ENCODE peak calls at places on chromosomes 11 and 22, in six cellular contexts. T is HCT116; P is CD8-positive, alpha-beta memory T cell; K is GM06990; U is tibial nerve; L is thoracic aorta. N is an unnamed sample. For H3K27me3, the result is how much of the 10 kb centered on the place peaks cover.

GRCh38 chr22:48867891-48868290 is 959.8 kb downstream of the BRD1 start:
- DNase-seq in T (no peak), P (no peak), K (no peak), U (no peak), L (no peak), N (no peak)

GRCh38 chr22:26481694-26482093 is 1.9 kb downstream of the HPS4 start:
- DNase-seq in T (no peak), P (no peak), K (no peak), U (no peak), L (no peak), N (no peak)

GRCh38 chr11:23233075-23233474 is 372.8 kb upstream of the CCDC179 start:
- DNase-seq in T (no peak), P (no peak), K (no peak), U (no peak), L (no peak), N (no peak)

GRCh38 chr22:49672013-49672516 is 155.6 kb downstream of the BRD1 start:
- DNase-seq in T (no peak), P (no peak), K (no peak), U (no peak), L (no peak), N (no peak)

GRCh38 chr11:16956538-16957153 is 57.6 kb downstream of the PLEKHA7 start:
- DNase-seq in T (peak), P (no peak), K (no peak), U (no peak), L (no peak), N (no peak)

GRCh38 chr11:120343429-120343828 is 7.2 kb downstream of the ARHGEF12 start:
- DNase-seq in T (no peak), P (no peak), K (peak), U (no peak), L (no peak), N (no peak)

GRCh38 chr22:23777776-23778575 is 5.3 kb downstream of the MMP11 start:
- DNase-seq in T (no peak), P (no peak), K (no peak), U (no peak), L (no peak), N (no peak)

GRCh38 chr11:71428861-71429435 is 19.2 kb downstream of the DHCR7 start:
- DNase-seq in T (no peak), P (no peak), K (no peak), U (no peak), L (no peak), N (no peak)

GRCh38 chr11:2899080-2899783 is 13.7 kb upstream of the CDKN1C start:
- DNase-seq in T (no peak), P (no peak), K (no peak), U (no peak), L (no peak), N (no peak)

GRCh38 chr22:31776231-31776630 is 22.4 kb downstream of the DEPDC5 start:
- DNase-seq in T (no peak), P (no peak), K (no peak), U (no peak), L (no peak), N (no peak)

GRCh38 chr11:57353461-57354251 is 15.5 kb downstream of the P2RX3 start:
- DNase-seq in T (no peak), P (no peak), K (no peak), U (no peak), L (no peak), N (no peak)

GRCh38 chr11:65958306-65958705 is 3.2 kb upstream of the SART1 start:
- DNase-seq in T (no peak), P (no peak), K (no peak), U (no peak), L (no peak), N (no peak)

GRCh38 chr11:35006389-35007128 is 90.1 kb downstream of the PDHX start:
- DNase-seq in T (no peak), P (no peak), K (peak), U (no peak), L (no peak), N (peak)

GRCh38 chr11:73149105-73149504 is 7.0 kb upstream of the FCHSD2 start:
- DNase-seq in T (no peak), P (no peak), K (no peak), U (no peak), L (no peak), N (no peak)

GRCh38 chr11:118998822-118999221 is 884 bp downstream of the CENATAC start:
- DNase-seq in T (peak), P (no peak), K (no peak), U (no peak), L (no peak), N (no peak)

GRCh38 chr22:44753189-44754042 is 1.0 kb downstream of the ARHGAP8 start:
- DNase-seq in T (no peak), P (no peak), K (no peak), U (no peak), L (no peak), N (no peak)

GRCh38 chr22:44314425-44315067 is 1.8 kb upstream of the SHISAL1 start:
- DNase-seq in T (no peak), P (no peak), K (no peak), U (no peak), L (no peak), N (no peak)

GRCh38 chr11:67160872-67161783 is 42.1 kb downstream of the KDM2A start:
- DNase-seq in T (no peak), P (no peak), K (peak), U (no peak), L (no peak), N (no peak)

GRCh38 chr11:120212259-120212888 is 1.5 kb downstream of the OAF start:
- DNase-seq in T (no peak), P (no peak), K (no peak), U (no peak), L (no peak), N (no peak)

GRCh38 chr11:123434262-123434661 is 4.2 kb downstream of the GRAMD1B start:
- DNase-seq in T (peak), P (no peak), K (no peak), U (no peak), L (no peak), N (no peak)

GRCh38 chr11:73177380-73178091 is 35.4 kb upstream of the FCHSD2 start:
- DNase-seq in T (no peak), P (no peak), K (no peak), U (no peak), L (peak), N (no peak)

GRCh38 chr11:65032216-65032615 is 5.0 kb downstream of the SNX15 start:
- DNase-seq in T (no peak), P (no peak), K (no peak), U (no peak), L (no peak), N (no peak)

GRCh38 chr11:111019931-111020381 is 225.6 kb upstream of the POU2AF2 start:
- DNase-seq in T (no peak), P (no peak), K (no peak), U (no peak), L (no peak), N (no peak)

GRCh38 chr11:110093407-110094297 is 460 bp downstream of the ZC3H12C start:
- DNase-seq in T (peak), P (no peak), K (peak), U (peak), L (no peak), N (no peak)

GRCh38 chr11:782264-783174 is 5.2 kb upstream of the GATD1 start:
- DNase-seq in T (no peak), P (no peak), K (no peak), U (no peak), L (no peak), N (no peak)

GRCh38 chr22:50245214-50246072 is 620 bp upstream of the TUBGCP6 start:
- DNase-seq in T (no peak), P (no peak), K (no peak), U (no peak), L (no peak), N (no peak)

GRCh38 chr11:116217006-116217405 is 555.8 kb downstream of the BUD13 start:
- DNase-seq in T (peak), P (no peak), K (no peak), U (no peak), L (no peak), N (no peak)

GRCh38 chr11:70913715-70914231 is 338.6 kb downstream of the SHANK2 start:
- DNase-seq in T (no peak), P (no peak), K (no peak), U (no peak), L (no peak), N (no peak)

GRCh38 chr11:16318320-16318719 is 38.0 kb downstream of the SOX6 start:
- DNase-seq in T (no peak), P (no peak), K (no peak), U (no peak), L (no peak), N (no peak)

GRCh38 chr11:86670179-86670578 is 2.2 kb downstream of the ME3 start:
- DNase-seq in T (no peak), P (no peak), K (no peak), U (no peak), L (no peak), N (no peak)

GRCh38 chr22:26068571-26068970 is 100.7 kb upstream of the SEZ6L start:
- DNase-seq in T (no peak), P (no peak), K (no peak), U (no peak), L (no peak), N (no peak)

GRCh38 chr11:8731647-8732188 is 49.1 kb downstream of the RPL27A start:
- DNase-seq in T (no peak), P (no peak), K (no peak), U (no peak), L (no peak), N (no peak)

DNA sequence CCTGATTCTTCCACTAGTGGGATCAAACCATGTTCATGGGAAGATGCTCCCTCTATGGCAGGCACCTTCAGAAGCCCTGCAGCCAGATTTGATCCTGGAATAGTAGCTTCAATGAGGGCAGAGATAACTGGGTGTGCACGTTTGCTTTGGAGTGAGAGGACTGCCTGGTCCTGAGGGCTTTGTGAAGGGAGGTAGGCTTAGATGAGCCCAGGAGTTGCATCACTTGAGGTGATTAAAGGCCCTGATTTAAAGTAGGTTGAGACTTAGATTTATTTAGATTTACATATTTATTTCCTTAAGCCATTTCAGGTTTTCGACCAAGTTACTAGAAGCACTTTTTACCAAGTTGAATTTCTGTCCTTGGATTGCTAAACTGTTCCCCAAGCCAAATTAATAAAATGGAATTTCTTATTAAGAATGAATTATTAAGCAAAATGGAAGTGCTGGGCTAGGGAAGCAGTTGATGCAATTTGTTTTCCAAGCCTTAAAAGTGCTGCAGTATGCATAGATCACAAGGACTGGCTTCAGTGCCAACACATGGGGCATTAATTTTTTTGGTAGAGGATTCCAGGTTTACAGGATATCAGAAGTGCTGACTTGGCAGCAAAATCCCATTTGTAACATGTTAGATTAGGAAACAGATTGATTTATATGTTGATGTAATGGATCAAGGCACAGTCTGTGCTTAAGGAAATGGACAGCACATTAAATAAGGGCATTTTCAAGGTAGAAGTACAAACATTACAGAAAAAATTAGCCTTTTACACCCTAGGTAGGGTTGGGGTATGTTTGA is 33.0 kb downstream of the APLP2 start:
- DNase-seq in T (no peak), P (no peak), K (no peak), U (no peak), L (no peak), N (no peak)
- H3K4me3 ChIP-seq in T (no peak), P (no peak), K (no peak), U (no peak), L (no peak), N (no peak)

GRCh38 chr11:129249923-129250322 is 57.8 kb upstream of the ARHGAP32 start:
- DNase-seq in T (no peak), P (no peak), K (no peak), U (no peak), L (no peak), N (no peak)
- H3K27me3 ChIP-seq in T (under half), P (under half), K (under half), U (under half), L (under half), N (under half)

DNA sequence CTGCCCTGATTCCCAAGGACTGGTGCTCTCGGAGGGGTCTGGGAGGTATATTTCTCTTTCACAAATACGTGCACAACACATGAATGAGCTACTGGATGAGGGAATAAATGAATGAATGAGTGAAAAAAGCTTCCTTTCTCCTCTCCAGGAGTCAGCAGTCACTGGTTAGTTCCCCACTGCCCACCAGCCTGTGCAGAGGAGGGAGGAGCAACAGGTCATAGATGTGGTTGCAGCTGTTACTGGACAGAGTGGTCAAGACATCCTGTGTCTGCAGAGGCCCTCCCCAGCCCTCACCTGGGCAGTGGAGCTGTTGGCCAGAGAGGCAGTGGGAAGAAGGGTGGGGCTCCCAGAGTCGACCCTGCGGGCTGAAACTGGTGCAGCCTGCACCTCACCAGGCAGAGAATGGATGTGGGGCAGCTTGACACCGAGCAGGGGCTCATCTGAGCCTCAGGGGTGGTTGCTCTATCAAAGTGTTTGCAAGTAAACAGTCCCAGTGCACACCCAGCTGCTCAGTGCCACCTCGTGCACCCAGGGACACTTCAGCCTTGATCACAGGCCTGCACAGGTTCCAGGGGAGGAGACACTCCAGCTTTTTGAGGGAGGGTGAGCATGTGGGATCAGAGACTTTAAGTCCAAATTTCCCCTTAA is 1.4 kb upstream of the VPREB1 start:
- DNase-seq in T (no peak), P (no peak), K (no peak), U (no peak), L (no peak), N (no peak)
- H3K4me3 ChIP-seq in T (no peak), P (no peak), K (no peak), U (no peak), L (no peak), N (no peak)

DNA sequence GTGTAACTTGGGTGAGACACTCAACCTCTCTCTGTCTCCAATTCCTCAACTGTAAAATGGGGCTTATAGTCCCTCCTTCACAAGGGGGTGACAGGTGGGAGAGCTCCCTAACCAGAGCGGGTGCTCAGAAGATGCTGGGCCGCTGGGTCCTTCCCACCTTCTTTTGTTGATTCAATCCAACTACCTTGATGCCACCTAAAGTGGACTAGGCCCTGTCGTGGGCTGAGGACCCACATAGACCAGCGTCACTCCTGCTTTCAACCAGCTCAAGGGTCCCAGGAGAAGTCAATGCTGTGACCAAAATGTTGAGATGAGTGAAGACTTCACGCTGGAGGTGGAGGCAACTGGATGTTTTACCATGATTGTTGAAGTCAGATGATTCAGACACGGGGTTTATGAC is 72.7 kb upstream of the WNT11 start:
- DNase-seq in T (no peak), P (no peak), K (no peak), U (no peak), L (no peak), N (no peak)
- H3K27me3 ChIP-seq in T (under half), P (under half), K (under half), U (under half), L (under half), N (under half)

GRCh38 chr22:30197389-30197788 is 49.2 kb downstream of the LIF start:
- DNase-seq in T (no peak), P (no peak), K (no peak), U (no peak), L (no peak), N (no peak)

GRCh38 chr22:30196867-30197336 is 49.7 kb downstream of the LIF start:
- DNase-seq in T (no peak), P (no peak), K (no peak), U (no peak), L (no peak), N (no peak)

GRCh38 chr22:30198152-30198845 is 48.3 kb downstream of the LIF start:
- DNase-seq in T (no peak), P (no peak), K (no peak), U (no peak), L (no peak), N (no peak)

GRCh38 chr22:30195245-30196140 is 51.1 kb downstream of the LIF start:
- DNase-seq in T (no peak), P (no peak), K (no peak), U (no peak), L (no peak), N (no peak)

GRCh38 chr22:30196141-30196866 is 50.3 kb downstream of the LIF start:
- DNase-seq in T (peak), P (no peak), K (peak), U (peak), L (peak), N (no peak)
- H3K4me3 ChIP-seq in T (peak), P (no peak), K (no peak), U (peak), L (peak), N (no peak)

GRCh38 chr11:126137146-126137545 is 74.3 kb downstream of the RPUSD4 start:
- DNase-seq in T (no peak), P (no peak), K (no peak), U (no peak), L (no peak), N (no peak)
- H3K27me3 ChIP-seq in T (under half), P (under half), K (under half), U (under half), L (under half), N (under half)

GRCh38 chr11:7671807-7672206 is 1.5 kb downstream of the CYB5R2 start:
- DNase-seq in T (no peak), P (no peak), K (peak), U (no peak), L (no peak), N (no peak)

GRCh38 chr11:7673724-7674434 is 579 bp upstream of the CYB5R2 start:
- DNase-seq in T (peak), P (no peak), K (peak), U (no peak), L (no peak), N (no peak)

GRCh38 chr11:7672960-7673723 is at the start of gene CYB5R2:
- DNase-seq in T (peak), P (no peak), K (peak), U (peak), L (peak), N (no peak)

GRCh38 chr11:7671347-7671746 is 2.0 kb downstream of the CYB5R2 start:
- DNase-seq in T (no peak), P (no peak), K (no peak), U (no peak), L (no peak), N (no peak)

DNA sequence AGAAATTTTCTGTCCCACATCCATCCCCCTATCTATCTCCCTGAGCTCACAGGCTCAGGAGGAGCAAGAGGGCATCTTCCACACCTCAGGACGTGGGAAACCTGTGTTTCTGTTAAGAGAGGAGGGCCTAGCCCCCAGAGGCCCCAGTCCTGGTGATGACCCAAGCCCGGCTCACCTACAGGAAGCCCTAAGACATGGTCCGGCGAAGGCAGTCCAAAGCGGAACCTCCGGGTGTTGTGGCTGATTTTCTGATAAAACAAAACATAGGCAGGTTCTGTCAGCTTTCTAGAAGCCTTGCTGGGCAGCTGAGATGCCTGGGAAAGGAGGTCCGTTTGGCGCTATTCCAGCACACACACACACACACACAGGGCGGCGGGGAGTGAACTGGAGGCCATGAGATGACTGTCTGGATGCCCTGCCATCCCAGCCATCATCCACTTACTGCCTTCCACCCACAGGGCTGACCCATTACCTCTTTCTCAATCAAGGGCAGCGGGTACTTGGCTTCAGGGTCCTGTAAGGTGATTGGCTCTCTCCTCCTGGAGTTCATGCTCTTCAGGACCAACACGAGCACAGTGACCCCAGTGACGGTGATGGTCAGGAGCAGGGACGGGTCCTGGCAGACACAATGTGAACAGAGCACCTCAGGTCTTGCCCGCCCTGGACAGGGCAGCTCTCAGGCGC is 882 bp downstream of the CYB5R2 start:
- DNase-seq in T (no peak), P (no peak), K (no peak), U (no peak), L (no peak), N (no peak)
- H3K4me3 ChIP-seq in T (peak), P (no peak), K (peak), U (peak), L (peak), N (no peak)

GRCh38 chr11:61513143-61513740 is 4.7 kb downstream of the LRRC10B start:
- DNase-seq in T (no peak), P (no peak), K (no peak), U (no peak), L (no peak), N (no peak)

GRCh38 chr11:61510980-61511373 is 2.4 kb downstream of the LRRC10B start:
- DNase-seq in T (no peak), P (no peak), K (no peak), U (no peak), L (no peak), N (no peak)

GRCh38 chr11:61511383-61511782 is 2.8 kb downstream of the LRRC10B start:
- DNase-seq in T (no peak), P (no peak), K (no peak), U (no peak), L (no peak), N (no peak)

GRCh38 chr11:61514050-61514917 is 5.7 kb downstream of the LRRC10B start:
- DNase-seq in T (no peak), P (no peak), K (no peak), U (no peak), L (no peak), N (no peak)

GRCh38 chr11:61512435-61512834 is 3.9 kb downstream of the LRRC10B start:
- DNase-seq in T (no peak), P (no peak), K (no peak), U (no peak), L (no peak), N (no peak)
- H3K27me3 ChIP-seq in T (under half), P (under half), K (under half), U (half or more), L (under half), N (under half)